ENCODE peak calls at places on chromosomes 4 and X, in five cellular contexts. K is breast epithelium, E is fibroblast of mammary gland, L is 8988T, M is HCT116. C is an unnamed sample.

GRCh38 chr4:173517781-173518371 is 12.2 kb downstream of the HAND2 start:
- DNase-seq in E (no peak), M (no peak), K (no peak), L (no peak), C (no peak)

GRCh38 chr4:116358633-116359222 is 726.6 kb downstream of the TRAM1L1 start:
- DNase-seq in L (peak), K (no peak), M (peak), E (peak), C (no peak)

GRCh38 chr4:41319553-41319952 is 62.8 kb downstream of the UCHL1 start:
- DNase-seq in M (peak), K (no peak), L (no peak), E (no peak), C (no peak)

GRCh38 chr4:121072080-121072835 is at the start of gene NDNF:
- DNase-seq in L (no peak), E (peak), K (no peak), M (no peak), C (no peak)

GRCh38 chrX:69313622-69314290 is 148.5 kb upstream of the PJA1 start:
- DNase-seq in K (no peak), L (no peak), M (no peak), E (no peak), C (no peak)

GRCh38 chr4:139959398-139959797 is 194.6 kb downstream of the MAML3 start:
- DNase-seq in E (no peak), M (no peak), K (no peak), L (no peak), C (no peak)

GRCh38 chrX:132270699-132271098 is 51.5 kb upstream of the RAP2C start:
- DNase-seq in L (no peak), K (no peak), M (no peak), E (peak), C (peak)

GRCh38 chr4:156538210-156538609 is 433.4 kb downstream of the PDGFC start:
- DNase-seq in K (no peak), L (no peak), E (no peak), M (no peak), C (no peak)

GRCh38 chr4:7323872-7324650 is 110.7 kb downstream of the PSAPL1 start:
- DNase-seq in M (peak), L (peak), K (no peak), E (no peak), C (no peak)

GRCh38 chrX:28922106-28922505 is 334.9 kb downstream of the IL1RAPL1 start:
- DNase-seq in M (no peak), K (no peak), L (no peak), E (no peak), C (no peak)

GRCh38 chrX:30147996-30148643 is 67.2 kb upstream of the MAGEB2 start:
- DNase-seq in K (no peak), M (no peak), L (no peak), E (no peak), C (no peak)

GRCh38 chrX:42602136-42602535 is 175.8 kb downstream of the PPP1R2C start:
- DNase-seq in L (no peak), E (no peak), K (no peak), M (no peak), C (no peak)

GRCh38 chr4:114136067-114136466 is 156.6 kb upstream of the ARSJ start:
- DNase-seq in L (no peak), M (no peak), E (peak), K (no peak), C (no peak)

GRCh38 chrX:131795442-131796229 is 227.5 kb upstream of the STK26 start:
- DNase-seq in K (no peak), M (no peak), E (no peak), L (no peak), C (no peak)

GRCh38 chr4:90951037-90951436 is 823.8 kb downstream of the CCSER1 start:
- DNase-seq in L (no peak), M (peak), E (peak), K (no peak), C (no peak)

GRCh38 chr4:7785017-7785416 is 154.6 kb downstream of the AFAP1 start:
- DNase-seq in L (no peak), E (peak), M (no peak), K (no peak), C (no peak)

GRCh38 chr4:29082684-29083083 is 1637.5 kb upstream of the PCDH7 start:
- DNase-seq in E (no peak), K (no peak), L (no peak), M (no peak), C (no peak)

GRCh38 chr4:144578681-144579080 is 67.3 kb upstream of the HHIP start:
- DNase-seq in E (peak), K (no peak), M (no peak), L (no peak), C (no peak)

GRCh38 chr4:170005472-170005871 is 20.7 kb downstream of the MFAP3L start:
- DNase-seq in M (no peak), K (no peak), E (no peak), L (no peak), C (no peak)

GRCh38 chr4:177367336-177367735 is 57.7 kb downstream of the NEIL3 start:
- DNase-seq in K (no peak), M (no peak), E (peak), L (no peak), C (no peak)

GRCh38 chr4:107619731-107620130 is 100.3 kb downstream of the PAPSS1 start:
- DNase-seq in M (no peak), E (no peak), K (no peak), L (no peak), C (no peak)

GRCh38 chr4:176274441-176274840 is 5.4 kb upstream of the ASB5 start:
- DNase-seq in K (no peak), E (peak), M (no peak), L (no peak), C (no peak)

GRCh38 chrX:105645667-105646354 is 176.5 kb upstream of the NRK start:
- DNase-seq in E (peak), K (no peak), M (no peak), L (no peak), C (no peak)

GRCh38 chrX:20320461-20321159 is 53.9 kb upstream of the RPS6KA3 start:
- DNase-seq in L (no peak), M (no peak), K (no peak), E (no peak), C (no peak)

GRCh38 chr4:130542953-130543352 is 1447.0 kb downstream of the C4orf33 start:
- DNase-seq in M (no peak), L (no peak), E (no peak), K (no peak), C (no peak)

GRCh38 chr4:79865253-79865652 is 207.8 kb downstream of the ANTXR2 start:
- DNase-seq in M (no peak), L (no peak), E (peak), K (no peak), C (no peak)

GRCh38 chrX:150587585-150588503 is 19.4 kb downstream of the MTM1 start:
- DNase-seq in L (no peak), M (no peak), E (peak), K (no peak), C (no peak)

GRCh38 chr4:59994118-59994517 is 1206.0 kb upstream of the ADGRL3 start:
- DNase-seq in M (no peak), K (no peak), E (no peak), L (no peak), C (no peak)

GRCh38 chrX:100995469-100995868 is 26.0 kb downstream of the ARL13A start:
- DNase-seq in K (no peak), M (peak), L (no peak), E (peak), C (no peak)

GRCh38 chrX:9923357-9923756 is 43.8 kb upstream of the CLDN34 start:
- DNase-seq in E (no peak), L (no peak), K (no peak), M (no peak), C (no peak)

GRCh38 chr4:9765091-9765490 is 16.3 kb upstream of the DRD5 start:
- DNase-seq in E (peak), K (no peak), L (no peak), M (peak), C (no peak)

GRCh38 chrX:119887721-119888425 is 7.8 kb upstream of the AKAP14 start:
- DNase-seq in L (no peak), M (peak), E (peak), K (peak), C (no peak)

GRCh38 chr4:181006509-181007290 is 1236.5 kb upstream of the TENM3 start:
- DNase-seq in E (peak), L (no peak), M (no peak), K (no peak), C (no peak)

GRCh38 chr4:67918428-67918827 is 34.6 kb upstream of the TMPRSS11D start:
- DNase-seq in K (no peak), L (no peak), E (no peak), M (peak), C (no peak)